ENCODE peak calls at places on chromosomes 16 and 17, in ten cellular contexts. One of them, this sample, is unnamed.

GRCh38 chr16:30437511-30438046 is 7.7 kb upstream of the DCTPP1 start:
- DNase-seq in fibroblast of mammary gland: no peak
- DNase-seq in cardiac muscle cell: no peak
- DNase-seq in spleen: no peak
- DNase-seq in HCT116: no peak
- DNase-seq in AG04450: no peak
- DNase-seq in lower leg skin: no peak
- DNase-seq in cardiac fibroblast: no peak
- DNase-seq in psoas muscle: no peak
- DNase-seq in astrocyte of the spinal cord: no peak
- DNase-seq in this sample: no peak

GRCh38 chr17:7389924-7390910 is 4.1 kb downstream of the PLSCR3 start:
- DNase-seq in fibroblast of mammary gland: no peak
- DNase-seq in cardiac muscle cell: no peak
- DNase-seq in spleen: no peak
- DNase-seq in HCT116: no peak
- DNase-seq in AG04450: no peak
- DNase-seq in lower leg skin: no peak
- DNase-seq in cardiac fibroblast: no peak
- DNase-seq in psoas muscle: no peak
- DNase-seq in astrocyte of the spinal cord: no peak
- DNase-seq in this sample: no peak

GRCh38 chr17:16989953-16990860 is 18.3 kb upstream of the TNFRSF13B start:
- DNase-seq in fibroblast of mammary gland: peak
- DNase-seq in cardiac muscle cell: no peak
- DNase-seq in spleen: no peak
- DNase-seq in HCT116: no peak
- DNase-seq in AG04450: peak
- DNase-seq in lower leg skin: peak
- DNase-seq in cardiac fibroblast: no peak
- DNase-seq in psoas muscle: no peak
- DNase-seq in astrocyte of the spinal cord: no peak
- DNase-seq in this sample: peak

GRCh38 chr17:19718613-19719364 is 2.4 kb upstream of the SLC47A2 start:
- DNase-seq in fibroblast of mammary gland: no peak
- DNase-seq in cardiac muscle cell: no peak
- DNase-seq in spleen: no peak
- DNase-seq in HCT116: no peak
- DNase-seq in AG04450: no peak
- DNase-seq in lower leg skin: no peak
- DNase-seq in cardiac fibroblast: no peak
- DNase-seq in psoas muscle: no peak
- DNase-seq in astrocyte of the spinal cord: no peak
- DNase-seq in this sample: no peak

GRCh38 chr17:67615011-67615561 is 102.7 kb upstream of the NOL11 start:
- DNase-seq in fibroblast of mammary gland: no peak
- DNase-seq in cardiac muscle cell: no peak
- DNase-seq in spleen: no peak
- DNase-seq in HCT116: no peak
- DNase-seq in AG04450: no peak
- DNase-seq in lower leg skin: peak
- DNase-seq in cardiac fibroblast: peak
- DNase-seq in psoas muscle: no peak
- DNase-seq in astrocyte of the spinal cord: peak
- DNase-seq in this sample: no peak

GRCh38 chr17:78133179-78133951 is 2.8 kb downstream of the TMC8 start:
- DNase-seq in fibroblast of mammary gland: no peak
- DNase-seq in cardiac muscle cell: no peak
- DNase-seq in spleen: peak
- DNase-seq in HCT116: no peak
- DNase-seq in AG04450: no peak
- DNase-seq in lower leg skin: no peak
- DNase-seq in cardiac fibroblast: no peak
- DNase-seq in psoas muscle: no peak
- DNase-seq in astrocyte of the spinal cord: no peak
- DNase-seq in this sample: no peak

GRCh38 chr17:73017653-73018052 is 74.8 kb downstream of the SLC39A11 start:
- DNase-seq in fibroblast of mammary gland: peak
- DNase-seq in cardiac muscle cell: no peak
- DNase-seq in spleen: no peak
- DNase-seq in HCT116: no peak
- DNase-seq in AG04450: peak
- DNase-seq in lower leg skin: no peak
- DNase-seq in cardiac fibroblast: peak
- DNase-seq in psoas muscle: no peak
- DNase-seq in astrocyte of the spinal cord: peak
- DNase-seq in this sample: peak

GRCh38 chr17:9022553-9023388 is 1.5 kb downstream of the NTN1 start:
- DNase-seq in fibroblast of mammary gland: peak
- DNase-seq in cardiac muscle cell: peak
- DNase-seq in spleen: no peak
- DNase-seq in HCT116: no peak
- DNase-seq in AG04450: no peak
- DNase-seq in lower leg skin: peak
- DNase-seq in cardiac fibroblast: peak
- DNase-seq in psoas muscle: peak
- DNase-seq in astrocyte of the spinal cord: peak
- DNase-seq in this sample: peak

GRCh38 chr17:286571-286970 is 66.0 kb downstream of the RPH3AL start:
- DNase-seq in fibroblast of mammary gland: no peak
- DNase-seq in cardiac muscle cell: no peak
- DNase-seq in spleen: peak
- DNase-seq in HCT116: no peak
- DNase-seq in AG04450: no peak
- DNase-seq in lower leg skin: peak
- DNase-seq in cardiac fibroblast: no peak
- DNase-seq in psoas muscle: no peak
- DNase-seq in astrocyte of the spinal cord: no peak
- DNase-seq in this sample: no peak

GRCh38 chr17:77840576-77841160 is 117.8 kb upstream of the TNRC6C start:
- DNase-seq in fibroblast of mammary gland: no peak
- DNase-seq in cardiac muscle cell: no peak
- DNase-seq in spleen: peak
- DNase-seq in HCT116: no peak
- DNase-seq in AG04450: no peak
- DNase-seq in lower leg skin: no peak
- DNase-seq in cardiac fibroblast: no peak
- DNase-seq in psoas muscle: no peak
- DNase-seq in astrocyte of the spinal cord: no peak
- DNase-seq in this sample: no peak

GRCh38 chr17:39244600-39245570 is 19.1 kb upstream of the STAC2 start:
- DNase-seq in fibroblast of mammary gland: peak
- DNase-seq in cardiac muscle cell: peak
- DNase-seq in spleen: peak
- DNase-seq in HCT116: peak
- DNase-seq in AG04450: peak
- DNase-seq in lower leg skin: peak
- DNase-seq in cardiac fibroblast: peak
- DNase-seq in psoas muscle: peak
- DNase-seq in astrocyte of the spinal cord: peak
- DNase-seq in this sample: peak
- TF ChIP-seq CTCF in fibroblast of mammary gland: peak
- TF ChIP-seq CTCF in cardiac muscle cell: peak
- TF ChIP-seq CTCF in spleen: peak
- TF ChIP-seq CTCF in HCT116: peak
- TF ChIP-seq CTCF in AG04450: peak
- TF ChIP-seq CTCF in lower leg skin: no peak
- TF ChIP-seq CTCF in cardiac fibroblast: peak
- TF ChIP-seq CTCF in psoas muscle: peak
- TF ChIP-seq CTCF in astrocyte of the spinal cord: peak
- TF ChIP-seq CTCF in this sample: peak

GRCh38 chr16:85935391-85935956 is 36.5 kb downstream of the IRF8 start:
- DNase-seq in fibroblast of mammary gland: no peak
- DNase-seq in cardiac muscle cell: no peak
- DNase-seq in spleen: no peak
- DNase-seq in HCT116: no peak
- DNase-seq in AG04450: no peak
- DNase-seq in lower leg skin: no peak
- DNase-seq in cardiac fibroblast: no peak
- DNase-seq in psoas muscle: no peak
- DNase-seq in astrocyte of the spinal cord: no peak
- DNase-seq in this sample: no peak

GRCh38 chr16:85940214-85940613 is 41.3 kb downstream of the IRF8 start:
- DNase-seq in fibroblast of mammary gland: no peak
- DNase-seq in cardiac muscle cell: no peak
- DNase-seq in spleen: no peak
- DNase-seq in HCT116: no peak
- DNase-seq in AG04450: no peak
- DNase-seq in lower leg skin: no peak
- DNase-seq in cardiac fibroblast: no peak
- DNase-seq in psoas muscle: no peak
- DNase-seq in astrocyte of the spinal cord: no peak
- DNase-seq in this sample: no peak

GRCh38 chr16:85936761-85937343 is 37.9 kb downstream of the IRF8 start:
- DNase-seq in fibroblast of mammary gland: peak
- DNase-seq in cardiac muscle cell: peak
- DNase-seq in spleen: no peak
- DNase-seq in HCT116: no peak
- DNase-seq in AG04450: no peak
- DNase-seq in lower leg skin: no peak
- DNase-seq in cardiac fibroblast: no peak
- DNase-seq in psoas muscle: no peak
- DNase-seq in astrocyte of the spinal cord: no peak
- DNase-seq in this sample: peak

GRCh38 chr16:85934210-85934609 is 35.2 kb downstream of the IRF8 start:
- DNase-seq in fibroblast of mammary gland: no peak
- DNase-seq in cardiac muscle cell: no peak
- DNase-seq in spleen: no peak
- DNase-seq in HCT116: no peak
- DNase-seq in AG04450: no peak
- DNase-seq in lower leg skin: no peak
- DNase-seq in cardiac fibroblast: no peak
- DNase-seq in psoas muscle: no peak
- DNase-seq in astrocyte of the spinal cord: no peak
- DNase-seq in this sample: no peak

DNA sequence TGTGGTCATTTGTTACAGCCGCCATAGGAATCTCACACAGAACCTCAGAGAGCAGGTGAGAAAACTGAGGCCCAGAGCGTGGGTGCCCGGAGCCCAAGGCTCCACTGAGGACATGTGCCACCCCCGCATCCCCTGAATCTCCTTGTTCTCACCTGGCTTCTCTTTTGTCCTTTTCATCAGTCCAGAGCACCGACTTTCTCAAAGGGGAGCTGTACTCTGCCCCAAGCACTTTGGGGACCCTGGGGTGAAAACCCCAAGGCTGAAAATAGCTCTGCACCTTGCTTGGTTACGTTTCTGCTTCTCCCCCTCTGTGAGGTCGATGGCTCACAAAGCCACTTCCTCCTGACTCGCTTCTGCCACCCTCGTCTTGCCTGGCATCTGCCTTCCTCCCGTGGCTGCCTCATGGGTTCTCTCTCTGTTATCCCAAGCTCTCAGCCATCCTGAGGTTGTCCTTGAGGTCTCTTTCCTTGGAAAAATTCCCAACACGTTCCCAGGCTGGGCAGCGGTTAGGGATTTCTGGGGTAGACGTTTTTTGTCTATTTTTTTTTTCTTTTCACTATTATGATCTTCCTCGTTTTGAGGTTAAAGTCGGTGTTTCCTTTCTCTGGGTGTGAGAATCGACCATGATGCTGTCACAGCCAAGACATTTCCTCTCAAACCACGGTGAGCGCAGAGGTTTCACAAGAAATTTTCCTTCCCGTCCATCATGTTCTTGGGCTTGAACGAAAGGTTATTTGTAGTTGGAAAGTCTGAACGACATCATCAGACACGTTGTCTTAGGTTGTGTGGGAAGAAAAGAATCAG is 37.2 kb downstream of the IRF8 start:
- DNase-seq in fibroblast of mammary gland: no peak
- DNase-seq in cardiac muscle cell: no peak
- DNase-seq in spleen: peak
- DNase-seq in HCT116: no peak
- DNase-seq in AG04450: no peak
- DNase-seq in lower leg skin: no peak
- DNase-seq in cardiac fibroblast: no peak
- DNase-seq in psoas muscle: no peak
- DNase-seq in astrocyte of the spinal cord: no peak
- DNase-seq in this sample: no peak
- H3K4me3 ChIP-seq in fibroblast of mammary gland: no peak
- H3K4me3 ChIP-seq in cardiac muscle cell: no peak
- H3K4me3 ChIP-seq in spleen: peak
- H3K4me3 ChIP-seq in HCT116: no peak
- H3K4me3 ChIP-seq in AG04450: no peak
- H3K4me3 ChIP-seq in lower leg skin: no peak
- H3K4me3 ChIP-seq in cardiac fibroblast: no peak
- H3K4me3 ChIP-seq in psoas muscle: no peak
- H3K4me3 ChIP-seq in astrocyte of the spinal cord: no peak
- H3K4me3 ChIP-seq in this sample: no peak

DNA sequence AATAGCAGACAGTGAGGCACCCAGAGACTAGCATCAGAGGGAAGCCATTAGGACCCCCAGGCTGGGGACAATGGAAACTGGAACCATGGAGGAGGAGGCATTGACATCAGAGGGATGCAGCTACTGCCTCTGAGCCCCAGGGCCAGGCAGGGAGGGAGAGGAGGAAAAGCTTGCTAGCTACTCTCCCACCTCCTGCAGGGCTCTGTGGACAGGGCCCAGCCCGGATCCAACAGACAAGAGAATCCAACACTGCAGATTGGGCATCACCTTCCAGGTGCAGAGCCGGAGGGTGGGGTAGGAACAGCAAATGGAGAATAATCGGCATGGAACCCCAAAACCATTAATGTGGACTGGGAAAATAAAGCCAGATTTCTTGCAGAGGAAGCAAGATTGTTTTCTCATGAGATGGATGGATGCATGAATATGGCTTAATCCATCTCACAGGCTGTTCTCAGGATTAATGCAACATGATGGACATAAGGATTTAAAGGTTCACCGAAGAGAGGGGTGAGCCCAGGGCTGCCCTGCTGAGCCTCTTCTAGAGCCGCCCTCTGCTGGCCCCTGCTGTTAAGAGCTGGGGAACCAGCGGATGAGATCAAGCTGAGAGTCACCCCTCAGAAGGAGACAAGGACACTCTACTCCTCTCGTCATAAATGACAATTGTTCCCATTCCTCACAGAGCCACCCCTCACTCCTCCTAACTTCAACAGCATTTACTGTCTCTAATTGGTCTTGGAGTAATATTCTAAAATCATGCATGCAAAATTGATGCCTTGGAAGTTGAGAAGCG is 48.8 kb downstream of the DNAH3 start:
- DNase-seq in fibroblast of mammary gland: peak
- DNase-seq in cardiac muscle cell: peak
- DNase-seq in spleen: no peak
- DNase-seq in HCT116: peak
- DNase-seq in AG04450: no peak
- DNase-seq in lower leg skin: peak
- DNase-seq in cardiac fibroblast: peak
- DNase-seq in psoas muscle: no peak
- DNase-seq in astrocyte of the spinal cord: peak
- DNase-seq in this sample: peak
- TF ChIP-seq CTCF in fibroblast of mammary gland: peak
- TF ChIP-seq CTCF in cardiac muscle cell: peak
- TF ChIP-seq CTCF in spleen: no peak
- TF ChIP-seq CTCF in HCT116: peak
- TF ChIP-seq CTCF in AG04450: peak
- TF ChIP-seq CTCF in lower leg skin: no peak
- TF ChIP-seq CTCF in cardiac fibroblast: peak
- TF ChIP-seq CTCF in psoas muscle: peak
- TF ChIP-seq CTCF in astrocyte of the spinal cord: peak
- TF ChIP-seq CTCF in this sample: peak

GRCh38 chr17:32912218-32912897 is 15.6 kb upstream of the TMEM98 start:
- DNase-seq in fibroblast of mammary gland: peak
- DNase-seq in cardiac muscle cell: peak
- DNase-seq in spleen: no peak
- DNase-seq in HCT116: no peak
- DNase-seq in AG04450: peak
- DNase-seq in lower leg skin: peak
- DNase-seq in cardiac fibroblast: peak
- DNase-seq in psoas muscle: peak
- DNase-seq in astrocyte of the spinal cord: peak
- DNase-seq in this sample: peak
- H3K4me3 ChIP-seq in fibroblast of mammary gland: no peak
- H3K4me3 ChIP-seq in cardiac muscle cell: no peak
- H3K4me3 ChIP-seq in spleen: no peak
- H3K4me3 ChIP-seq in HCT116: no peak
- H3K4me3 ChIP-seq in AG04450: no peak
- H3K4me3 ChIP-seq in lower leg skin: no peak
- H3K4me3 ChIP-seq in cardiac fibroblast: no peak
- H3K4me3 ChIP-seq in psoas muscle: no peak
- H3K4me3 ChIP-seq in astrocyte of the spinal cord: no peak
- H3K4me3 ChIP-seq in this sample: no peak

This sample was measured in foreskin fibroblast.